ENCODE peak calls at places on chromosomes 13 and 19, in ten cellular contexts. One of them, this sample, is unnamed.

GRCh38 chr13:98838776-98839175 is 86.3 kb upstream of the SLC15A1 start:
- DNase-seq in aorta: no peak
- DNase-seq in heart left ventricle: no peak
- DNase-seq in CD8-positive, alpha-beta T cell: no peak
- DNase-seq in CD4-positive, CD25-positive, alpha-beta regulatory T cell: no peak
- DNase-seq in Caco-2: no peak
- DNase-seq in right atrium auricular region: no peak
- DNase-seq in cardiac muscle cell: no peak
- DNase-seq in BJ: no peak
- DNase-seq in psoas muscle: no peak
- DNase-seq in this sample: no peak

GRCh38 chr13:75797719-75798118 is 161.6 kb downstream of the LMO7 start:
- DNase-seq in heart left ventricle: no peak
- DNase-seq in Caco-2: no peak
- DNase-seq in CD4-positive, CD25-positive, alpha-beta regulatory T cell: no peak
- DNase-seq in CD8-positive, alpha-beta T cell: no peak
- DNase-seq in BJ: no peak
- DNase-seq in psoas muscle: no peak
- DNase-seq in cardiac muscle cell: no peak
- DNase-seq in right atrium auricular region: no peak
- DNase-seq in aorta: no peak
- DNase-seq in this sample: no peak

GRCh38 chr13:98033277-98034247 is 80.1 kb downstream of the IPO5 start:
- DNase-seq in aorta: no peak
- DNase-seq in BJ: no peak
- DNase-seq in right atrium auricular region: no peak
- DNase-seq in CD8-positive, alpha-beta T cell: no peak
- DNase-seq in cardiac muscle cell: peak; percentile 69
- DNase-seq in CD4-positive, CD25-positive, alpha-beta regulatory T cell: no peak
- DNase-seq in heart left ventricle: peak; percentile 25
- DNase-seq in psoas muscle: no peak
- DNase-seq in Caco-2: peak; percentile 61
- DNase-seq in this sample: no peak

GRCh38 chr19:17830567-17831418 is 9.5 kb upstream of the INSL3 start:
- DNase-seq in aorta: peak; percentile 92
- DNase-seq in cardiac muscle cell: peak; percentile 67
- DNase-seq in heart left ventricle: peak; percentile 33
- DNase-seq in psoas muscle: peak; percentile 71
- DNase-seq in CD4-positive, CD25-positive, alpha-beta regulatory T cell: peak; percentile 32
- DNase-seq in right atrium auricular region: no peak
- DNase-seq in CD8-positive, alpha-beta T cell: peak; percentile 65
- DNase-seq in BJ: no peak
- DNase-seq in Caco-2: peak; percentile 17
- DNase-seq in this sample: peak; percentile 56

GRCh38 chr13:73607489-73608156 is 526.6 kb downstream of the KLF12 start:
- DNase-seq in heart left ventricle: no peak
- DNase-seq in BJ: no peak
- DNase-seq in Caco-2: no peak
- DNase-seq in CD4-positive, CD25-positive, alpha-beta regulatory T cell: no peak
- DNase-seq in right atrium auricular region: no peak
- DNase-seq in cardiac muscle cell: no peak
- DNase-seq in aorta: no peak
- DNase-seq in CD8-positive, alpha-beta T cell: no peak
- DNase-seq in psoas muscle: no peak
- DNase-seq in this sample: no peak

GRCh38 chr13:32261567-32261966 is 53.6 kb downstream of the ZAR1L start:
- DNase-seq in right atrium auricular region: peak; percentile 90
- DNase-seq in psoas muscle: peak; percentile 77
- DNase-seq in CD8-positive, alpha-beta T cell: no peak
- DNase-seq in aorta: peak; percentile 77
- DNase-seq in Caco-2: no peak
- DNase-seq in CD4-positive, CD25-positive, alpha-beta regulatory T cell: no peak
- DNase-seq in heart left ventricle: peak; percentile 88
- DNase-seq in cardiac muscle cell: peak; percentile 97
- DNase-seq in BJ: no peak
- DNase-seq in this sample: no peak

GRCh38 chr19:50486823-50487515 is 10.3 kb upstream of the GARIN5A start:
- DNase-seq in CD4-positive, CD25-positive, alpha-beta regulatory T cell: no peak
- DNase-seq in CD8-positive, alpha-beta T cell: peak; percentile 71
- DNase-seq in BJ: no peak
- DNase-seq in right atrium auricular region: no peak
- DNase-seq in Caco-2: peak; percentile 71
- DNase-seq in aorta: peak; percentile 74
- DNase-seq in psoas muscle: peak; percentile 74
- DNase-seq in cardiac muscle cell: peak; percentile 44
- DNase-seq in heart left ventricle: no peak
- DNase-seq in this sample: peak; percentile 63

GRCh38 chr13:99992912-99993311 is 11.3 kb downstream of the ZIC2 start:
- DNase-seq in BJ: no peak
- DNase-seq in Caco-2: no peak
- DNase-seq in psoas muscle: no peak
- DNase-seq in CD4-positive, CD25-positive, alpha-beta regulatory T cell: no peak
- DNase-seq in right atrium auricular region: no peak
- DNase-seq in aorta: no peak
- DNase-seq in heart left ventricle: no peak
- DNase-seq in CD8-positive, alpha-beta T cell: no peak
- DNase-seq in cardiac muscle cell: no peak
- DNase-seq in this sample: no peak

GRCh38 chr13:26621731-26622401 is 64.4 kb downstream of the WASF3 start:
- DNase-seq in Caco-2: no peak
- DNase-seq in right atrium auricular region: no peak
- DNase-seq in CD8-positive, alpha-beta T cell: no peak
- DNase-seq in psoas muscle: no peak
- DNase-seq in heart left ventricle: no peak
- DNase-seq in CD4-positive, CD25-positive, alpha-beta regulatory T cell: no peak
- DNase-seq in aorta: no peak
- DNase-seq in cardiac muscle cell: no peak
- DNase-seq in BJ: no peak
- DNase-seq in this sample: no peak

GRCh38 chr13:60260440-60260839 is 96.7 kb upstream of the DIAPH3 start:
- DNase-seq in BJ: no peak
- DNase-seq in aorta: no peak
- DNase-seq in psoas muscle: no peak
- DNase-seq in CD8-positive, alpha-beta T cell: no peak
- DNase-seq in cardiac muscle cell: no peak
- DNase-seq in CD4-positive, CD25-positive, alpha-beta regulatory T cell: no peak
- DNase-seq in heart left ventricle: no peak
- DNase-seq in Caco-2: no peak
- DNase-seq in right atrium auricular region: no peak
- DNase-seq in this sample: no peak

GRCh38 chr19:12156254-12157058 is at the start of gene ZNF625:
- DNase-seq in Caco-2: no peak
- DNase-seq in psoas muscle: peak; percentile 81
- DNase-seq in heart left ventricle: peak; percentile 90
- DNase-seq in CD4-positive, CD25-positive, alpha-beta regulatory T cell: no peak
- DNase-seq in right atrium auricular region: peak; percentile 91
- DNase-seq in CD8-positive, alpha-beta T cell: peak; percentile 22
- DNase-seq in BJ: peak; percentile 51
- DNase-seq in cardiac muscle cell: peak; percentile 92
- DNase-seq in aorta: peak; percentile 94
- DNase-seq in this sample: peak; percentile 90

GRCh38 chr19:1718382-1719315 is 34.7 kb upstream of the ONECUT3 start:
- DNase-seq in psoas muscle: no peak
- DNase-seq in Caco-2: no peak
- DNase-seq in CD4-positive, CD25-positive, alpha-beta regulatory T cell: no peak
- DNase-seq in right atrium auricular region: no peak
- DNase-seq in CD8-positive, alpha-beta T cell: no peak
- DNase-seq in heart left ventricle: no peak
- DNase-seq in aorta: no peak
- DNase-seq in BJ: no peak
- DNase-seq in cardiac muscle cell: no peak
- DNase-seq in this sample: no peak

GRCh38 chr19:1717200-1717969 is 35.9 kb upstream of the ONECUT3 start:
- DNase-seq in CD8-positive, alpha-beta T cell: no peak
- DNase-seq in psoas muscle: no peak
- DNase-seq in right atrium auricular region: no peak
- DNase-seq in aorta: no peak
- DNase-seq in Caco-2: no peak
- DNase-seq in BJ: no peak
- DNase-seq in heart left ventricle: no peak
- DNase-seq in CD4-positive, CD25-positive, alpha-beta regulatory T cell: no peak
- DNase-seq in cardiac muscle cell: no peak
- DNase-seq in this sample: no peak

GRCh38 chr19:1719519-1719918 is 33.8 kb upstream of the ONECUT3 start:
- DNase-seq in BJ: no peak
- DNase-seq in CD8-positive, alpha-beta T cell: no peak
- DNase-seq in cardiac muscle cell: no peak
- DNase-seq in aorta: no peak
- DNase-seq in right atrium auricular region: no peak
- DNase-seq in heart left ventricle: no peak
- DNase-seq in Caco-2: no peak
- DNase-seq in CD4-positive, CD25-positive, alpha-beta regulatory T cell: no peak
- DNase-seq in psoas muscle: no peak
- DNase-seq in this sample: no peak

GRCh38 chr19:1720237-1720636 is 33.1 kb upstream of the ONECUT3 start:
- DNase-seq in aorta: no peak
- DNase-seq in heart left ventricle: no peak
- DNase-seq in CD8-positive, alpha-beta T cell: no peak
- DNase-seq in psoas muscle: no peak
- DNase-seq in Caco-2: no peak
- DNase-seq in CD4-positive, CD25-positive, alpha-beta regulatory T cell: no peak
- DNase-seq in BJ: no peak
- DNase-seq in cardiac muscle cell: no peak
- DNase-seq in right atrium auricular region: no peak
- DNase-seq in this sample: no peak

GRCh38 chr19:1717970-1718264 is 35.4 kb upstream of the ONECUT3 start:
- DNase-seq in heart left ventricle: no peak
- DNase-seq in BJ: no peak
- DNase-seq in aorta: no peak
- DNase-seq in CD8-positive, alpha-beta T cell: no peak
- DNase-seq in Caco-2: no peak
- DNase-seq in right atrium auricular region: no peak
- DNase-seq in psoas muscle: no peak
- DNase-seq in cardiac muscle cell: no peak
- DNase-seq in CD4-positive, CD25-positive, alpha-beta regulatory T cell: no peak
- DNase-seq in this sample: no peak
- H3K27me3 ChIP-seq in heart left ventricle: peaks cover 27% of the 10 kb centered on the region
- H3K27me3 ChIP-seq in BJ: peaks cover 18% of the 10 kb centered on the region
- H3K27me3 ChIP-seq in aorta: no peaks in the 10 kb centered on the region
- H3K27me3 ChIP-seq in CD8-positive, alpha-beta T cell: peaks cover 4% of the 10 kb centered on the region
- H3K27me3 ChIP-seq in Caco-2: no peaks in the 10 kb centered on the region
- H3K27me3 ChIP-seq in right atrium auricular region: peaks cover 9% of the 10 kb centered on the region
- H3K27me3 ChIP-seq in psoas muscle: no peaks in the 10 kb centered on the region
- H3K27me3 ChIP-seq in cardiac muscle cell: peaks cover 50% of the 10 kb centered on the region
- H3K27me3 ChIP-seq in CD4-positive, CD25-positive, alpha-beta regulatory T cell: peaks cover 8% of the 10 kb centered on the region
- H3K27me3 ChIP-seq in this sample: peaks cover 66% of the 10 kb centered on the region

GRCh38 chr19:46633130-46633529 is 2.9 kb downstream of the GNG8 start:
- DNase-seq in right atrium auricular region: no peak
- DNase-seq in Caco-2: no peak
- DNase-seq in CD4-positive, CD25-positive, alpha-beta regulatory T cell: no peak
- DNase-seq in aorta: no peak
- DNase-seq in cardiac muscle cell: no peak
- DNase-seq in heart left ventricle: no peak
- DNase-seq in psoas muscle: no peak
- DNase-seq in CD8-positive, alpha-beta T cell: no peak
- DNase-seq in BJ: no peak
- DNase-seq in this sample: no peak

GRCh38 chr19:46637224-46637623 is 1.2 kb upstream of the GNG8 start:
- DNase-seq in aorta: no peak
- DNase-seq in psoas muscle: no peak
- DNase-seq in heart left ventricle: no peak
- DNase-seq in CD8-positive, alpha-beta T cell: no peak
- DNase-seq in BJ: no peak
- DNase-seq in right atrium auricular region: no peak
- DNase-seq in Caco-2: no peak
- DNase-seq in CD4-positive, CD25-positive, alpha-beta regulatory T cell: no peak
- DNase-seq in cardiac muscle cell: no peak
- DNase-seq in this sample: no peak

GRCh38 chr19:46635920-46636761 is at the start of gene GNG8:
- DNase-seq in CD8-positive, alpha-beta T cell: no peak
- DNase-seq in heart left ventricle: no peak
- DNase-seq in psoas muscle: no peak
- DNase-seq in CD4-positive, CD25-positive, alpha-beta regulatory T cell: peak; percentile 55
- DNase-seq in BJ: no peak
- DNase-seq in Caco-2: peak; percentile 38
- DNase-seq in aorta: no peak
- DNase-seq in cardiac muscle cell: no peak
- DNase-seq in right atrium auricular region: no peak
- DNase-seq in this sample: no peak

GRCh38 chr19:46634045-46634655 is 1.9 kb downstream of the GNG8 start:
- DNase-seq in CD4-positive, CD25-positive, alpha-beta regulatory T cell: peak; percentile 93
- DNase-seq in BJ: no peak
- DNase-seq in cardiac muscle cell: peak; percentile 85
- DNase-seq in right atrium auricular region: peak; percentile 72
- DNase-seq in aorta: peak; percentile 98
- DNase-seq in CD8-positive, alpha-beta T cell: peak; percentile 95
- DNase-seq in psoas muscle: peak; percentile 91
- DNase-seq in Caco-2: peak; percentile 96
- DNase-seq in heart left ventricle: peak; percentile 72
- DNase-seq in this sample: peak; percentile 88

DNA sequence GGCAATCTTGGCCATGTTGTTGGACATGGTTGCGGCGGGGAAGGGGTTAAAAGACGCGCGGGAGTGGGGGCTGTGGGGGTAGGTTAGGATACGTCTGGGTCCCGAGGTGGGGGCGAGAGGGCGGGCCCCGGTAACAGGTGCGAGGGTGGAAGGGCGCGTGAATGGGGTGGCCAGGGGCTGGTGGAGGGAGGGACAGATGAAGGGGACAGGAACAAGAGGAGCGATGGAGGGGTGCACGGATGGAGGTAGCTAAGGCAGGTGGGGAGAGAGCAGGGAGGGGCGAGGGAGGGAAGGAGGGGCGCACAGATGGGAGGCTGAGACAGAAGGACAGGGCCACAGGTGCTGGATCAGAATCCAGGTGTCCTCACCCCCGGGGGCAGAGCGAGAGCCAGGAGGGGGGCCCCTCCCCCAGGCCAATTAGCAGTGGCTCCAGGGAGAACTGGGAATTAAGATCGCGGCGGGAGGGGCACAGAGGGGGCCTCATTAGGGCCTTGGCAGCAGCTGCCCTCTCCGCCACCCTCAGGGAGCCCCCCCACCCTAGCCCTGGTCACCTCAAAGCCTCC is 1.3 kb downstream of the GNG8 start:
- DNase-seq in Caco-2: no peak
- DNase-seq in CD4-positive, CD25-positive, alpha-beta regulatory T cell: no peak
- DNase-seq in aorta: no peak
- DNase-seq in BJ: no peak
- DNase-seq in heart left ventricle: no peak
- DNase-seq in psoas muscle: no peak
- DNase-seq in cardiac muscle cell: no peak
- DNase-seq in right atrium auricular region: no peak
- DNase-seq in CD8-positive, alpha-beta T cell: no peak
- DNase-seq in this sample: no peak
- H3K4me3 ChIP-seq in Caco-2: peak overlapping the region; percentile 32
- H3K4me3 ChIP-seq in CD4-positive, CD25-positive, alpha-beta regulatory T cell: no peak overlapping the region
- H3K4me3 ChIP-seq in aorta: no peak overlapping the region
- H3K4me3 ChIP-seq in BJ: peak overlapping the region; percentile 36
- H3K4me3 ChIP-seq in heart left ventricle: peak overlapping the region; percentile 16
- H3K4me3 ChIP-seq in psoas muscle: no peak overlapping the region
- H3K4me3 ChIP-seq in cardiac muscle cell: peak overlapping the region; percentile 25
- H3K4me3 ChIP-seq in right atrium auricular region: peak overlapping the region; percentile 13
- H3K4me3 ChIP-seq in CD8-positive, alpha-beta T cell: peak overlapping the region; percentile 25
- H3K4me3 ChIP-seq in this sample: no peak overlapping the region

GRCh38 chr19:38063921-38064320 is 156.9 kb downstream of the SIPA1L3 start:
- DNase-seq in aorta: no peak
- DNase-seq in right atrium auricular region: no peak
- DNase-seq in CD4-positive, CD25-positive, alpha-beta regulatory T cell: no peak
- DNase-seq in psoas muscle: no peak
- DNase-seq in heart left ventricle: no peak
- DNase-seq in Caco-2: no peak
- DNase-seq in CD8-positive, alpha-beta T cell: no peak
- DNase-seq in BJ: no peak
- DNase-seq in cardiac muscle cell: no peak
- DNase-seq in this sample: no peak
- H3K27me3 ChIP-seq in aorta: no peaks in the 10 kb centered on the region
- H3K27me3 ChIP-seq in right atrium auricular region: no peaks in the 10 kb centered on the region
- H3K27me3 ChIP-seq in CD4-positive, CD25-positive, alpha-beta regulatory T cell: no peaks in the 10 kb centered on the region
- H3K27me3 ChIP-seq in psoas muscle: no peaks in the 10 kb centered on the region
- H3K27me3 ChIP-seq in heart left ventricle: no peaks in the 10 kb centered on the region
- H3K27me3 ChIP-seq in Caco-2: no peaks in the 10 kb centered on the region
- H3K27me3 ChIP-seq in CD8-positive, alpha-beta T cell: no peaks in the 10 kb centered on the region
- H3K27me3 ChIP-seq in BJ: no peaks in the 10 kb centered on the region
- H3K27me3 ChIP-seq in cardiac muscle cell: no peaks in the 10 kb centered on the region
- H3K27me3 ChIP-seq in this sample: no peaks in the 10 kb centered on the region

GRCh38 chr19:38721977-38722773 is 22.1 kb downstream of the CAPN12 start:
- DNase-seq in BJ: no peak
- DNase-seq in CD4-positive, CD25-positive, alpha-beta regulatory T cell: no peak
- DNase-seq in aorta: no peak
- DNase-seq in cardiac muscle cell: peak; percentile 69
- DNase-seq in CD8-positive, alpha-beta T cell: no peak
- DNase-seq in right atrium auricular region: peak; percentile 80
- DNase-seq in Caco-2: no peak
- DNase-seq in heart left ventricle: peak; percentile 83
- DNase-seq in psoas muscle: no peak
- DNase-seq in this sample: no peak
- H3K4me3 ChIP-seq in BJ: no peak overlapping the region
- H3K4me3 ChIP-seq in CD4-positive, CD25-positive, alpha-beta regulatory T cell: no peak overlapping the region
- H3K4me3 ChIP-seq in aorta: no peak overlapping the region
- H3K4me3 ChIP-seq in cardiac muscle cell: no peak overlapping the region
- H3K4me3 ChIP-seq in CD8-positive, alpha-beta T cell: no peak overlapping the region
- H3K4me3 ChIP-seq in right atrium auricular region: no peak overlapping the region
- H3K4me3 ChIP-seq in Caco-2: no peak overlapping the region
- H3K4me3 ChIP-seq in heart left ventricle: no peak overlapping the region
- H3K4me3 ChIP-seq in psoas muscle: no peak overlapping the region
- H3K4me3 ChIP-seq in this sample: no peak overlapping the region

This sample was measured in lower lobe of right lung.